ENCODE peak calls at places on chromosome 6, in five cellular contexts. S is suprapubic skin, K is endothelial cell of umbilical vein, Z is NB4, M is upper lobe of left lung. Q is an unnamed sample.

GRCh38 chr6:168207421-168208175 is 112.0 kb downstream of the DACT2 start:
- DNase-seq in M (no peak), S (no peak), K (no peak), Z (no peak), Q (no peak)

GRCh38 chr6:84432616-84433015 is 205.2 kb upstream of the CEP162 start:
- DNase-seq in M (no peak), Z (no peak), K (peak; percentile 26), S (no peak), Q (no peak)

GRCh38 chr6:80725156-80725930 is 618.9 kb downstream of the BCKDHB start:
- DNase-seq in Z (no peak), M (no peak), K (no peak), S (no peak), Q (no peak)

GRCh38 chr6:39347201-39347600 is 24.7 kb upstream of the KCNK16 start:
- DNase-seq in S (no peak), Z (no peak), M (no peak), K (no peak), Q (no peak)

GRCh38 chr6:54037277-54037779 is 73.9 kb upstream of the MLIP start:
- DNase-seq in S (no peak), K (no peak), M (no peak), Z (no peak), Q (no peak)

GRCh38 chr6:13471184-13471583 is 16.2 kb downstream of the GFOD1 start:
- DNase-seq in K (no peak), Z (no peak), S (no peak), M (no peak), Q (no peak)

GRCh38 chr6:137043710-137044365 is 927 bp downstream of the IL20RA start:
- DNase-seq in K (peak; percentile 39), S (no peak), M (peak; percentile 89), Z (peak; percentile 12), Q (peak; percentile 28)

GRCh38 chr6:146910611-146911010 is 293.6 kb upstream of the STXBP5 start:
- DNase-seq in Z (no peak), S (no peak), M (no peak), K (no peak), Q (peak; percentile 46)

GRCh38 chr6:134080171-134080795 is 27.9 kb upstream of the SLC2A12 start:
- DNase-seq in S (no peak), Z (no peak), M (no peak), K (no peak), Q (no peak)

GRCh38 chr6:134551245-134551960 is 233.5 kb upstream of the SGK1 start:
- DNase-seq in M (no peak), Z (no peak), S (no peak), K (peak; percentile 76), Q (no peak)

GRCh38 chr6:1057490-1058135 is 254.3 kb upstream of the FOXQ1 start:
- DNase-seq in Z (no peak), K (no peak), S (no peak), M (no peak), Q (no peak)

GRCh38 chr6:170027111-170028043 is 263.5 kb downstream of the DLL1 start:
- DNase-seq in K (no peak), S (no peak), M (no peak), Z (peak; percentile 79), Q (no peak)

GRCh38 chr6:53029761-53030160 is 34.7 kb upstream of the GSTA4 start:
- DNase-seq in S (no peak), Z (no peak), K (no peak), M (no peak), Q (no peak)

GRCh38 chr6:42339991-42340401 is 111.7 kb downstream of the TRERF1 start:
- DNase-seq in S (no peak), M (no peak), Z (peak; percentile 42), K (no peak), Q (no peak)

GRCh38 chr6:149316108-149316727 is 1.3 kb upstream of the TAB2 start:
- DNase-seq in M (no peak), Z (no peak), S (no peak), K (no peak), Q (no peak)

GRCh38 chr6:117373211-117373813 is 52.4 kb downstream of the ROS1 start:
- DNase-seq in Z (no peak), M (peak; percentile 79), K (no peak), S (no peak), Q (no peak)

GRCh38 chr6:153625089-153625488 is 414.0 kb upstream of the OPRM1 start:
- DNase-seq in Z (no peak), S (no peak), M (no peak), K (no peak), Q (no peak)

GRCh38 chr6:14518515-14519217 is 401.1 kb downstream of the CD83 start:
- DNase-seq in M (no peak), S (no peak), K (no peak), Z (no peak), Q (no peak)

GRCh38 chr6:18155864-18156396 is 708 bp downstream of the KDM1B start:
- DNase-seq in Z (peak; percentile 77), K (peak; percentile 40), S (peak; percentile 84), M (no peak), Q (peak; percentile 63)

GRCh38 chr6:31952140-31952805 is 6.4 kb downstream of the CFB start:
- DNase-seq in M (no peak), K (peak; percentile 57), S (no peak), Z (peak; percentile 62), Q (peak; percentile 44)

GRCh38 chr6:168937061-168937460 is 316.6 kb downstream of the THBS2 start:
- DNase-seq in Z (no peak), K (no peak), M (no peak), S (no peak), Q (no peak)

GRCh38 chr6:22499815-22500214 is 69.6 kb upstream of the HDGFL1 start:
- DNase-seq in Z (no peak), M (no peak), K (no peak), S (no peak), Q (no peak)

GRCh38 chr6:140436023-140436811 is 1061.8 kb upstream of the CITED2 start:
- DNase-seq in M (no peak), Z (no peak), S (no peak), K (no peak), Q (no peak)

GRCh38 chr6:26122402-26122792 is 35.2 kb downstream of the HFE start:
- DNase-seq in M (no peak), K (no peak), S (no peak), Z (peak; percentile 60), Q (no peak)

GRCh38 chr6:26122005-26122388 is 34.8 kb downstream of the HFE start:
- DNase-seq in K (no peak), Z (no peak), S (no peak), M (no peak), Q (peak; percentile 86)

GRCh38 chr6:26124550-26125014 is 37.4 kb downstream of the HFE start:
- DNase-seq in K (no peak), Z (no peak), M (no peak), S (no peak), Q (no peak)

GRCh38 chr6:26123675-26124549 is 36.7 kb downstream of the HFE start:
- DNase-seq in Z (peak; percentile 99), K (peak; percentile 98), M (peak; percentile 92), S (peak; percentile 88), Q (peak; percentile 99)

GRCh38 chr6:26122793-26123674 is 35.8 kb downstream of the HFE start:
- DNase-seq in M (peak; percentile 88), Z (peak; percentile 99), S (peak; percentile 96), K (peak; percentile 97), Q (peak; percentile 98)
- TF ChIP-seq POLR2A in M (peak; percentile 62), Z (peak; percentile 50), S (peak; percentile 58), K (peak; percentile 88), Q (peak; percentile 82)

GRCh38 chr6:156778615-156779205 is 1.5 kb downstream of the ARID1B start:
- DNase-seq in Z (peak; percentile 75), K (peak; percentile 43), S (peak; percentile 74), M (peak; percentile 93), Q (peak; percentile 80)

GRCh38 chr6:156780962-156781705 is 4.0 kb downstream of the ARID1B start:
- DNase-seq in Z (no peak), S (no peak), K (no peak), M (no peak), Q (peak; percentile 61)

GRCh38 chr6:156780117-156780641 is 3.0 kb downstream of the ARID1B start:
- DNase-seq in K (peak; percentile 91), M (no peak), S (no peak), Z (peak; percentile 90), Q (peak; percentile 89)

GRCh38 chr6:156777866-156778614 is 862 bp downstream of the ARID1B start:
- DNase-seq in S (peak; percentile 79), Z (peak; percentile 83), K (peak; percentile 48), M (peak; percentile 94), Q (peak; percentile 85)

GRCh38 chr6:156779206-156780116 is 2.3 kb downstream of the ARID1B start:
- DNase-seq in S (peak; percentile 72), Z (peak; percentile 74), K (peak; percentile 34), M (peak; percentile 94), Q (peak; percentile 73)
- TF ChIP-seq POLR2A in S (no peak), Z (no peak), K (no peak), M (no peak), Q (no peak)

GRCh38 chr6:34143196-34143883 is 2.5 kb downstream of the GRM4 start:
- DNase-seq in Z (no peak), M (no peak), K (no peak), S (no peak), Q (no peak)

GRCh38 chr6:34142599-34142998 is 3.3 kb downstream of the GRM4 start:
- DNase-seq in Z (no peak), S (no peak), M (no peak), K (no peak), Q (no peak)

GRCh38 chr6:34145161-34146020 is 496 bp downstream of the GRM4 start:
- DNase-seq in K (peak; percentile 25), S (no peak), M (peak; percentile 85), Z (no peak), Q (no peak)

GRCh38 chr6:34144581-34145160 is 1.2 kb downstream of the GRM4 start:
- DNase-seq in K (no peak), M (no peak), Z (no peak), S (no peak), Q (no peak)

GRCh38 chr6:34143884-34144580 is 1.9 kb downstream of the GRM4 start:
- DNase-seq in Z (peak; percentile 73), S (no peak), M (peak; percentile 83), K (peak; percentile 15), Q (peak; percentile 32)
- TF ChIP-seq POLR2A in Z (no peak), S (no peak), M (no peak), K (no peak), Q (no peak)

DNA sequence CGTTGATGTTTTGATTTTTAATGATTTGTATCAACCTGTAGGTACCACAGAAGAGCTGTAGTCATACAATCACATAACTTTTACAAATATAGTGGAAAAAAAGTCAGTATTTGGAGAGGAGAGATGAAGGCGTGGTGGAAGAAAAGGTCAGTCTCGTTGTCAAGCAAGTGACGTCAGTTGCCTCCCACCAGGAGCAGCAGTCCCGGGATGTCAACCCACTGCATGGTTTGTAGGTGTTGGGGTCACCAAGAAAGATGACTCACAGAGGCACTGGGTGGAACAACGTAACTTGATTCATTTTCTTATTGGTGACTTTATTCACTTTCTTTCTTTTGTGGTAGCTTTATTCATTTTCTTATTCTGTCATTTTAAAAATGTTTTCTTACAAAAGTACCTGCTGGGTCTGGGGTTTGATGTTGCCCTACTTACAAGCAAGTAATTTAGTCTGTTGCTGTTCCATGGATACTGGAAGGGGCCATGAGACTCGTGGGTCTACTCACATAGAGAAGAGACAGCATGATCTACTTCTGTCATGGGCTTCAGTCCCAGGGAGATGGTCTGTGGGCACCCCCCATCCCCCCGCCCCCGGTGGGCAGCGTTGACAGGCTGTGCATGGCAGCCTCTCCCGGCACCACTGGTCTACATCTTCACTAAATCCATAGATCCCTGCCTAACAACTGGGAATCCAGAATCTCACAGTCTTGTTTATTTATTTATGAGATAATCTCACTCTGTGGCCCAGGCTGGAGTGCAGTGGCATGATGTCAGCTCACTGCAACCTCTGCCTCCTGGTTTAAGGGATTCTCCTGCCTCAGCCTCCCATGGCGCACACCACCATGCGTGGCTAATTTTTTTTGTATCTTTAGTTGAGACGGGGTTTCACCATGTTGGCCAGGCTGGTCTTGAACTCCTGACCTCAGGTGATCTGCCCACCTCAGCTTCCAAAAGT is 36.4 kb upstream of the SYNJ2 start:
- DNase-seq in Z (no peak), S (no peak), M (peak; percentile 56), K (no peak), Q (peak; percentile 32)
- TF ChIP-seq POLR2A in Z (no peak), S (no peak), M (no peak), K (no peak), Q (no peak)

Q was measured in erythroblast.